ENCODE peak calls at places on chromosomes 16 and 17, in eight cellular contexts. L is A549, K is stomach, Z is esophagus squamous epithelium, D is esophagus muscularis mucosa, V is upper lobe of left lung, Y is GM12878, F is heart left ventricle. R is an unnamed sample.

GRCh38 chr17:68972119-68972704 is 17.0 kb upstream of the ABCA8 start:
- DNase-seq in V (no peak), K (no peak), F (no peak), Z (no peak), L (peak; percentile 49), D (no peak), Y (no peak), R (no peak)

GRCh38 chr16:67170168-67170947 is at the start of gene NOL3:
- DNase-seq in V (peak; percentile 90), L (peak; percentile 89), D (peak; percentile 97), K (peak; percentile 84), Z (peak; percentile 36), F (peak; percentile 89), Y (peak; percentile 58), R (peak; percentile 91)

GRCh38 chr17:71327376-71328059 is 793.3 kb upstream of the SOX9 start:
- DNase-seq in K (no peak), F (no peak), L (no peak), V (no peak), D (no peak), Y (no peak), Z (no peak), R (no peak)

GRCh38 chr17:28907709-28908475 is 5.0 kb upstream of the DHRS13 start:
- DNase-seq in L (no peak), Z (no peak), K (no peak), F (no peak), V (no peak), Y (no peak), D (no peak), R (no peak)

GRCh38 chr16:65740716-65741115 is 618.9 kb upstream of the CDH11 start:
- DNase-seq in L (no peak), F (no peak), D (no peak), Y (no peak), Z (no peak), K (no peak), V (no peak), R (no peak)

GRCh38 chr16:57601801-57602478 is 26.5 kb upstream of the ADGRG1 start:
- DNase-seq in D (no peak), K (no peak), Y (peak; percentile 93), Z (no peak), V (no peak), L (no peak), F (no peak), R (no peak)

GRCh38 chr17:49388290-49388640 is 26.2 kb upstream of the ZNF652 start:
- DNase-seq in F (no peak), K (no peak), V (no peak), Z (no peak), Y (no peak), L (no peak), D (no peak), R (no peak)

GRCh38 chr17:39487946-39488345 is 26.7 kb downstream of the CDK12 start:
- DNase-seq in D (no peak), F (no peak), V (no peak), L (no peak), K (no peak), Y (no peak), Z (no peak), R (no peak)

GRCh38 chr16:84534815-84535214 is 30.4 kb upstream of the MEAK7 start:
- DNase-seq in Z (no peak), Y (no peak), K (no peak), V (no peak), F (no peak), D (no peak), L (no peak), R (no peak)

GRCh38 chr17:55587608-55588139 is 76.4 kb upstream of the SMIM36 start:
- DNase-seq in K (no peak), F (peak; percentile 49), D (no peak), V (no peak), Y (no peak), L (no peak), Z (no peak), R (no peak)

GRCh38 chr17:11986939-11987329 is 10.3 kb downstream of the ZNF18 start:
- DNase-seq in D (no peak), F (no peak), K (no peak), Z (no peak), Y (no peak), V (no peak), L (peak; percentile 49), R (no peak)

DNA sequence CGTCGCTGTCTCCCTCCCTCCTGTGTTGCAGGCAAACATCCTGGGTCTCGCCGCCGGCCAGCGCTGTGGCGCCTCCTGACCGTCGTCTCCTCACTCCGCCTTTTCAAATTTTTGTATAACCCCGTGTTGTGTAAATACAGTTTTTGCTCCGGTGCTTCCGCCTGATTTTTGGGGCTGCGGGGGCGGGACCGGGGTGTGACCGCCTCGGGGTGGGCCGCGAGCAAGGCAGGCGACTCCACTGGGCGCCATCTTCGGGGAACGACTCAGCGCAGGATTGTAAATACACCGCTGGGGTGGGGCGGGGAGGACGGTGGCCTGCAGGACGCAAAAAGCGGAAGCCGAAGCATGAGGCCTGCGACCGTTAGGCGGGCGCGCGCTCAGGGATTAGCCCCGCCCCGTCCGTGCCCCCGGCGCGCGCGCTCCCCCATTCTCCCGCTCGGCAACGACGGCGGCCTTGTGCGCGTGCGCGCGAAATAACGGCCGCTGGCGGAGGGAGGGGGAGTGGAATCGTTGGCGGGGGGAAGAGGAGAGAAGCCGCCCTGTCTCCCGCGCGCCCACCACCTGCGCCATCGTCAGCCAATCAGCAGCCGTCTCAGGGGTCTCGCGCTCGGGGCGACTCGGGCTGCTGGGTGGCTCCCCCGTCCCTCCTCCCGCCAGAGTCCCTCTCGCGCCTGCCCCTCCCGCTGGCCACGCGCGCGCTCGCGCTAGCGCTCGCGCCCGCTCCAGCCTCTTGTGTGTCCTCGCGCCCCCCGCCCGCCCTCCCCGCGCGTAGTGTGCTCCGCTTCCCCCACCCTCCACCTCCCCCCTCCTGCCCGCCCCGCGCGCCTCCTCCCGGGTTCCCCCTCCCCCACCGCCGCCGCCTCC is 865 bp upstream of the MAZ start:
- DNase-seq in K (peak; percentile 98), V (peak; percentile 98), F (peak; percentile 98), D (peak; percentile 99), Z (peak; percentile 87), L (peak; percentile 84), Y (peak; percentile 76), R (peak; percentile 97)
- TF ChIP-seq POLR2A in K (no peak), V (peak; percentile 95), F (peak; percentile 81), D (peak; percentile 83), Z (no peak), L (peak; percentile 57), Y (peak; percentile 95), R (peak; percentile 93)

GRCh38 chr17:40499551-40500189 is 1.8 kb downstream of the TNS4 start:
- DNase-seq in K (peak; percentile 92), L (peak; percentile 85), V (peak; percentile 94), F (peak; percentile 88), Z (no peak), Y (no peak), D (peak; percentile 96), R (peak; percentile 93)
- TF ChIP-seq POLR2A in K (no peak), L (peak; percentile 74), V (no peak), F (no peak), Z (no peak), Y (no peak), D (no peak), R (no peak)

GRCh38 chr17:45688820-45689219 is 95.3 kb upstream of the CRHR1 start:
- DNase-seq in K (no peak), Y (no peak), D (no peak), V (no peak), L (no peak), F (no peak), Z (no peak), R (no peak)

GRCh38 chr17:45688353-45688752 is 95.8 kb upstream of the CRHR1 start:
- DNase-seq in F (no peak), K (no peak), Z (no peak), D (no peak), L (no peak), Y (no peak), V (no peak), R (no peak)

GRCh38 chr17:45690876-45691275 is 93.2 kb upstream of the CRHR1 start:
- DNase-seq in K (no peak), Z (no peak), V (no peak), Y (no peak), L (no peak), D (no peak), F (no peak), R (no peak)

GRCh38 chr17:45686250-45686649 is 97.9 kb upstream of the CRHR1 start:
- DNase-seq in F (no peak), L (no peak), Z (no peak), Y (no peak), D (no peak), V (no peak), K (no peak), R (no peak)

DNA sequence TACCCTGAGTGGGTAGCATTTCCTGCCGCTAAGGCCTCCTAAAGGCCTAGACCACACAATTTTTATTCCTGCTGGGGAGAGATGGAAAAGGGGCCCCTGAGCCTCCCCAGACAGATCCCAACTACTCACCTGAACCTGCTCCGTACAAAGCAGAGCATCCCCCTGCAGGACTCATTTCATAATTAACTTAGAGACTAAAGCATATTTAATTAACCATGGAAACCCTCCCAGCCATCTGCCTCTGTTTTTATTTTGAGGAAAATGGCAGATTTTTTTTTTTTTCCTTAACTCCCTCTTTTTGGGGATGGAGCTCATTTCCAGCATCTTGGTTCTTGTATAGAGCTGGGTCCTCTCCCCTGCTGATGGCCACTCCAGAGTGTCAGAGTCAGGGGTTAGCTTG is 96.5 kb upstream of the CRHR1 start:
- DNase-seq in K (no peak), V (no peak), D (no peak), Y (no peak), F (no peak), L (no peak), Z (no peak), R (no peak)
- TF ChIP-seq POLR2A in K (no peak), V (no peak), D (no peak), Y (no peak), F (no peak), L (no peak), Z (no peak), R (no peak)

GRCh38 chr17:46974086-46974485 is 5.0 kb downstream of the RPRML start:
- DNase-seq in Z (no peak), L (no peak), D (no peak), V (no peak), F (no peak), K (no peak), Y (no peak), R (no peak)

GRCh38 chr17:46976626-46977270 is 2.3 kb downstream of the RPRML start:
- DNase-seq in Y (no peak), L (no peak), Z (no peak), F (no peak), V (no peak), D (no peak), K (no peak), R (no peak)

GRCh38 chr17:46977750-46978488 is 1.1 kb downstream of the RPRML start:
- DNase-seq in L (no peak), F (no peak), V (no peak), D (no peak), K (no peak), Y (no peak), Z (no peak), R (no peak)

GRCh38 chr17:46977348-46977747 is 1.7 kb downstream of the RPRML start:
- DNase-seq in D (no peak), K (peak; percentile 39), Z (no peak), Y (no peak), F (peak; percentile 29), V (no peak), L (peak; percentile 73), R (no peak)

DNA sequence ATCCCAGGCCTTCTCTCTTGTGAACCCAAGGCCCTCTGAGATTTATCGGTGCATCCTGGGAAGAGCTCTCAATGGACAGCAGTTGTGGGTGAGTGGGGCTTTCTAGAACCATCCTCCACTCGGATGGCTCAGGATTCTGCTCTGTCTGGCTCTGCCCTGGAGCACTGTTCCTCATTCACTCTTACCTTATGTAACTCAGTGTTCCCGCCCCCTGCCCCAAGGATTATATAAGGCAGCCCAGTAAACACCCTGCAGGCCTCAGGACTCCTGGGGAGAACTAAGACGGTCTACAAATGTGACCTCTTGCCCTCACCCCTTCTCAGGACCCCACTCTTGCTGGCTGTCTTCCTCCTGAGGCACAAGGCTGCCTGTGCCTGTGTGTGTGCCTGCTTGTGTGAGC is 3.8 kb downstream of the RPRML start:
- DNase-seq in Z (no peak), V (no peak), K (no peak), L (no peak), F (no peak), D (no peak), Y (no peak), R (no peak)
- TF ChIP-seq POLR2A in Z (no peak), V (no peak), K (no peak), L (no peak), F (no peak), D (no peak), Y (no peak), R (no peak)

R was measured in gastrocnemius medialis.